ENCODE peak calls at places on chromosomes 6 and 20, in four cellular contexts. One of them, this sample, is unnamed.

GRCh38 chr20:37297066-37297736 is 7.7 kb downstream of the MANBAL start:
- DNase-seq in epithelial cell of esophagus: peak
- DNase-seq in activated CD8-positive, alpha-beta T cell treated with anti-CD3 and anti-CD28 coated beads for 36 hours: no peak
- DNase-seq in AG04450: peak
- DNase-seq in this sample: no peak

GRCh38 chr6:112022749-112023148 is 31.2 kb upstream of the CCN6 start:
- DNase-seq in epithelial cell of esophagus: no peak
- DNase-seq in AG04450: no peak
- DNase-seq in activated CD8-positive, alpha-beta T cell treated with anti-CD3 and anti-CD28 coated beads for 36 hours: no peak
- DNase-seq in this sample: no peak

GRCh38 chr20:709421-709820 is 33.8 kb upstream of the SCRT2 start:
- DNase-seq in AG04450: no peak
- DNase-seq in epithelial cell of esophagus: peak
- DNase-seq in activated CD8-positive, alpha-beta T cell treated with anti-CD3 and anti-CD28 coated beads for 36 hours: no peak
- DNase-seq in this sample: no peak

GRCh38 chr20:5078399-5078958 is 41.3 kb downstream of the PCNA start:
- DNase-seq in AG04450: no peak
- DNase-seq in epithelial cell of esophagus: peak
- DNase-seq in activated CD8-positive, alpha-beta T cell treated with anti-CD3 and anti-CD28 coated beads for 36 hours: peak
- DNase-seq in this sample: no peak

GRCh38 chr6:9140181-9140580 is 704.8 kb upstream of the SLC35B3 start:
- DNase-seq in activated CD8-positive, alpha-beta T cell treated with anti-CD3 and anti-CD28 coated beads for 36 hours: no peak
- DNase-seq in epithelial cell of esophagus: peak
- DNase-seq in AG04450: no peak
- DNase-seq in this sample: no peak

GRCh38 chr6:1629316-1629715 is 19.6 kb downstream of the FOXC1 start:
- DNase-seq in activated CD8-positive, alpha-beta T cell treated with anti-CD3 and anti-CD28 coated beads for 36 hours: no peak
- DNase-seq in AG04450: no peak
- DNase-seq in epithelial cell of esophagus: no peak
- DNase-seq in this sample: no peak

GRCh38 chr6:105746539-105746938 is 339.6 kb upstream of the PRDM1 start:
- DNase-seq in AG04450: no peak
- DNase-seq in epithelial cell of esophagus: no peak
- DNase-seq in activated CD8-positive, alpha-beta T cell treated with anti-CD3 and anti-CD28 coated beads for 36 hours: no peak
- DNase-seq in this sample: no peak

GRCh38 chr20:14790771-14791517 is 453.5 kb upstream of the FLRT3 start:
- DNase-seq in epithelial cell of esophagus: no peak
- DNase-seq in activated CD8-positive, alpha-beta T cell treated with anti-CD3 and anti-CD28 coated beads for 36 hours: no peak
- DNase-seq in AG04450: no peak
- DNase-seq in this sample: peak

GRCh38 chr6:20487669-20488375 is 46.4 kb upstream of the CDKAL1 start:
- DNase-seq in AG04450: peak
- DNase-seq in activated CD8-positive, alpha-beta T cell treated with anti-CD3 and anti-CD28 coated beads for 36 hours: no peak
- DNase-seq in epithelial cell of esophagus: no peak
- DNase-seq in this sample: no peak

GRCh38 chr6:73519943-73520687 is 717 bp downstream of the EEF1A1 start:
- DNase-seq in epithelial cell of esophagus: peak
- DNase-seq in AG04450: no peak
- DNase-seq in activated CD8-positive, alpha-beta T cell treated with anti-CD3 and anti-CD28 coated beads for 36 hours: peak
- DNase-seq in this sample: peak

GRCh38 chr20:62237772-62238568 is at the start of gene OSBPL2:
- DNase-seq in AG04450: peak
- DNase-seq in activated CD8-positive, alpha-beta T cell treated with anti-CD3 and anti-CD28 coated beads for 36 hours: peak
- DNase-seq in epithelial cell of esophagus: peak
- DNase-seq in this sample: peak

GRCh38 chr6:152170702-152171667 is 363.5 kb downstream of the ESR1 start:
- DNase-seq in epithelial cell of esophagus: peak
- DNase-seq in AG04450: peak
- DNase-seq in activated CD8-positive, alpha-beta T cell treated with anti-CD3 and anti-CD28 coated beads for 36 hours: peak
- DNase-seq in this sample: no peak

GRCh38 chr6:145632971-145633370 is 102.3 kb downstream of the EPM2A start:
- DNase-seq in epithelial cell of esophagus: no peak
- DNase-seq in AG04450: no peak
- DNase-seq in activated CD8-positive, alpha-beta T cell treated with anti-CD3 and anti-CD28 coated beads for 36 hours: no peak
- DNase-seq in this sample: no peak

GRCh38 chr6:12148841-12149240 is 136.7 kb downstream of the HIVEP1 start:
- DNase-seq in AG04450: no peak
- DNase-seq in activated CD8-positive, alpha-beta T cell treated with anti-CD3 and anti-CD28 coated beads for 36 hours: no peak
- DNase-seq in epithelial cell of esophagus: no peak
- DNase-seq in this sample: no peak

GRCh38 chr6:15870354-15871043 is 207.7 kb upstream of the DTNBP1 start:
- DNase-seq in epithelial cell of esophagus: peak
- DNase-seq in activated CD8-positive, alpha-beta T cell treated with anti-CD3 and anti-CD28 coated beads for 36 hours: no peak
- DNase-seq in AG04450: no peak
- DNase-seq in this sample: peak

GRCh38 chr6:1574083-1574761 is 35.5 kb upstream of the FOXC1 start:
- DNase-seq in epithelial cell of esophagus: peak
- DNase-seq in AG04450: no peak
- DNase-seq in activated CD8-positive, alpha-beta T cell treated with anti-CD3 and anti-CD28 coated beads for 36 hours: no peak
- DNase-seq in this sample: no peak

GRCh38 chr6:158717341-158718328 is 67.8 kb downstream of the SYTL3 start:
- DNase-seq in AG04450: no peak
- DNase-seq in activated CD8-positive, alpha-beta T cell treated with anti-CD3 and anti-CD28 coated beads for 36 hours: no peak
- DNase-seq in epithelial cell of esophagus: no peak
- DNase-seq in this sample: no peak

GRCh38 chr20:2476742-2477615 is 6.4 kb upstream of the SNRPB start:
- DNase-seq in AG04450: no peak
- DNase-seq in epithelial cell of esophagus: no peak
- DNase-seq in activated CD8-positive, alpha-beta T cell treated with anti-CD3 and anti-CD28 coated beads for 36 hours: no peak
- DNase-seq in this sample: no peak

GRCh38 chr6:16760536-16761468 is at the start of gene ATXN1:
- DNase-seq in AG04450: no peak
- DNase-seq in activated CD8-positive, alpha-beta T cell treated with anti-CD3 and anti-CD28 coated beads for 36 hours: peak
- DNase-seq in epithelial cell of esophagus: peak
- DNase-seq in this sample: peak

GRCh38 chr6:149271348-149272340 is 45.9 kb upstream of the TAB2 start:
- DNase-seq in AG04450: no peak
- DNase-seq in epithelial cell of esophagus: no peak
- DNase-seq in activated CD8-positive, alpha-beta T cell treated with anti-CD3 and anti-CD28 coated beads for 36 hours: peak
- DNase-seq in this sample: peak

GRCh38 chr6:157585274-157586087 is 204.5 kb downstream of the ZDHHC14 start:
- DNase-seq in epithelial cell of esophagus: no peak
- DNase-seq in AG04450: no peak
- DNase-seq in activated CD8-positive, alpha-beta T cell treated with anti-CD3 and anti-CD28 coated beads for 36 hours: no peak
- DNase-seq in this sample: no peak

GRCh38 chr6:19557191-19557590 is 280.0 kb upstream of the ID4 start:
- DNase-seq in activated CD8-positive, alpha-beta T cell treated with anti-CD3 and anti-CD28 coated beads for 36 hours: no peak
- DNase-seq in AG04450: no peak
- DNase-seq in epithelial cell of esophagus: no peak
- DNase-seq in this sample: no peak

GRCh38 chr6:163338671-163339405 is 75.7 kb upstream of the QKI start:
- DNase-seq in AG04450: no peak
- DNase-seq in activated CD8-positive, alpha-beta T cell treated with anti-CD3 and anti-CD28 coated beads for 36 hours: no peak
- DNase-seq in epithelial cell of esophagus: peak
- DNase-seq in this sample: no peak

GRCh38 chr20:35240914-35241293 is 14.4 kb downstream of the MMP24 start:
- DNase-seq in epithelial cell of esophagus: no peak
- DNase-seq in activated CD8-positive, alpha-beta T cell treated with anti-CD3 and anti-CD28 coated beads for 36 hours: no peak
- DNase-seq in AG04450: no peak
- DNase-seq in this sample: no peak

This sample was measured in renal cortical epithelial cell.